ENCODE peak calls at places on chromosomes 6 and 20, in eight cellular contexts. T is heart left ventricle, H is osteoblast, L is heart right ventricle, F is lung, P is K562, M is IMR-90, X is bronchial epithelial cell. I is an unnamed sample.

GRCh38 chr6:20699402-20699801 is 165.1 kb downstream of the CDKAL1 start:
- DNase-seq in X (peak; percentile 83), T (no peak), M (no peak), H (no peak), F (no peak), P (no peak), L (no peak), I (no peak)

GRCh38 chr20:58852559-58853271 is at the start of gene GNAS:
- DNase-seq in X (peak; percentile 27), L (peak; percentile 69), T (peak; percentile 47), M (peak; percentile 60), P (peak; percentile 29), H (peak; percentile 98), F (no peak), I (peak; percentile 47)

GRCh38 chr6:31144970-31145340 is 6.1 kb upstream of the PSORS1C2 start:
- DNase-seq in X (no peak), L (no peak), P (no peak), M (no peak), H (no peak), F (no peak), T (no peak), I (no peak)

GRCh38 chr6:108621117-108621516 is 60.4 kb downstream of the FOXO3 start:
- DNase-seq in L (no peak), F (no peak), X (peak; percentile 75), M (peak; percentile 90), H (peak; percentile 68), P (no peak), T (no peak), I (no peak)

GRCh38 chr6:13769655-13770053 is 44.7 kb downstream of the MCUR1 start:
- DNase-seq in F (no peak), P (no peak), H (peak; percentile 62), M (no peak), T (no peak), X (no peak), L (peak; percentile 15), I (no peak)

GRCh38 chr6:56334937-56335336 is 87.6 kb upstream of the COL21A1 start:
- DNase-seq in H (no peak), L (no peak), M (peak; percentile 89), T (no peak), P (no peak), F (no peak), X (peak; percentile 95), I (no peak)

GRCh38 chr6:35096129-35096852 is 44.8 kb downstream of the TCP11 start:
- DNase-seq in H (peak; percentile 83), L (no peak), M (peak; percentile 81), P (no peak), F (no peak), T (no peak), X (peak; percentile 77), I (no peak)

GRCh38 chr6:55047433-55048044 is 126.8 kb upstream of the HCRTR2 start:
- DNase-seq in T (no peak), X (no peak), P (no peak), H (peak; percentile 26), L (no peak), F (no peak), M (peak; percentile 4), I (no peak)

GRCh38 chr6:119834418-119834817 is 484.9 kb upstream of the MAN1A1 start:
- DNase-seq in X (peak; percentile 86), L (no peak), M (no peak), P (no peak), F (no peak), T (no peak), H (no peak), I (no peak)

GRCh38 chr6:41789937-41790502 is 2.5 kb downstream of the TOMM6 start:
- DNase-seq in M (no peak), L (no peak), F (no peak), P (no peak), H (no peak), X (no peak), T (no peak), I (no peak)

GRCh38 chr6:72534236-72534635 is 87.6 kb upstream of the KCNQ5 start:
- DNase-seq in P (no peak), T (no peak), M (no peak), L (no peak), X (no peak), H (no peak), F (no peak), I (no peak)

GRCh38 chr6:75493400-75494064 is at the start of gene FILIP1:
- DNase-seq in T (peak; percentile 83), H (peak; percentile 37), L (no peak), P (no peak), X (peak; percentile 29), F (peak; percentile 46), M (peak; percentile 56), I (no peak)

GRCh38 chr6:150099546-150099945 is 30.6 kb upstream of the ULBP3 start:
- DNase-seq in F (no peak), X (peak; percentile 42), L (no peak), M (no peak), H (no peak), P (no peak), T (no peak), I (no peak)

GRCh38 chr6:93341900-93342613 is 77.3 kb downstream of the EPHA7 start:
- DNase-seq in L (no peak), X (no peak), H (no peak), M (no peak), F (no peak), P (no peak), T (no peak), I (no peak)

GRCh38 chr6:90162648-90163409 is 133.8 kb downstream of the BACH2 start:
- DNase-seq in F (no peak), X (no peak), T (no peak), P (no peak), L (no peak), H (peak; percentile 48), M (no peak), I (no peak)

GRCh38 chr20:54573838-54574237 is 98.4 kb downstream of the DOK5 start:
- DNase-seq in F (no peak), X (no peak), H (no peak), M (no peak), P (no peak), T (peak; percentile 49), L (peak; percentile 11), I (no peak)

GRCh38 chr20:38997622-38998021 is 35.5 kb downstream of the DHX35 start:
- DNase-seq in L (no peak), T (no peak), H (no peak), F (no peak), P (peak; percentile 62), X (no peak), M (no peak), I (no peak)
- TF ChIP-seq CTCF in L (no peak), T (no peak), H (no peak), F (no peak), P (peak; percentile 66), X (no peak), M (no peak), I (no peak)

DNA sequence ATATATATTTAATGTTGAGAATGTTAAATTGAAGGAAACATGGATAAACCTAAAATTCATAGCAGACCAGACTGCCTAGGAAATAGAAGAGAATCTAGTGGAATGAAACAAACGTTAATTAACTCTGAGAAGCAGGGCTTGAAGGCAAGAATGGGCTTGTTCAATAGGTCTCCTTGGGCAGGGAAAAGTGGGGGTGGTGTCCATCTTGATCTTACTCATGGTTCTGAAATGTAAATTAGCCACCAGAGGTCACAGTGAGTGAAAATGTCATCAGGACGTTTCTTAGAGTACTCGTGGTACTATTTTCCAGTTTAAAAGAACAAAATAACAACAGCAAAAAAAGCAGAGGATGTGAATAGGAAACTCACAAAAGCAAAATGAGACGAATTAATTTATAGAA is 66.8 kb upstream of the BTBD3 start:
- DNase-seq in P (no peak), M (peak; percentile 68), H (no peak), F (no peak), T (no peak), L (no peak), X (peak; percentile 93), I (no peak)
- TF ChIP-seq CTCF in P (no peak), M (no peak), H (no peak), F (no peak), T (no peak), L (no peak), X (no peak), I (no peak)

GRCh38 chr6:148765878-148766808 is 19.3 kb downstream of the UST start:
- DNase-seq in F (no peak), X (no peak), M (no peak), L (no peak), P (no peak), H (no peak), T (no peak), I (no peak)
- TF ChIP-seq CTCF in F (no peak), X (no peak), M (no peak), L (no peak), P (no peak), H (no peak), T (no peak), I (no peak)

GRCh38 chr6:25138024-25138696 is 141.0 kb upstream of the CARMIL1 start:
- DNase-seq in H (peak; percentile 87), X (peak; percentile 64), L (peak; percentile 29), M (peak; percentile 62), F (peak; percentile 52), P (no peak), T (peak; percentile 77), I (no peak)
- TF ChIP-seq CTCF in H (peak; percentile 42), X (no peak), L (peak; percentile 25), M (no peak), F (no peak), P (no peak), T (no peak), I (no peak)

DNA sequence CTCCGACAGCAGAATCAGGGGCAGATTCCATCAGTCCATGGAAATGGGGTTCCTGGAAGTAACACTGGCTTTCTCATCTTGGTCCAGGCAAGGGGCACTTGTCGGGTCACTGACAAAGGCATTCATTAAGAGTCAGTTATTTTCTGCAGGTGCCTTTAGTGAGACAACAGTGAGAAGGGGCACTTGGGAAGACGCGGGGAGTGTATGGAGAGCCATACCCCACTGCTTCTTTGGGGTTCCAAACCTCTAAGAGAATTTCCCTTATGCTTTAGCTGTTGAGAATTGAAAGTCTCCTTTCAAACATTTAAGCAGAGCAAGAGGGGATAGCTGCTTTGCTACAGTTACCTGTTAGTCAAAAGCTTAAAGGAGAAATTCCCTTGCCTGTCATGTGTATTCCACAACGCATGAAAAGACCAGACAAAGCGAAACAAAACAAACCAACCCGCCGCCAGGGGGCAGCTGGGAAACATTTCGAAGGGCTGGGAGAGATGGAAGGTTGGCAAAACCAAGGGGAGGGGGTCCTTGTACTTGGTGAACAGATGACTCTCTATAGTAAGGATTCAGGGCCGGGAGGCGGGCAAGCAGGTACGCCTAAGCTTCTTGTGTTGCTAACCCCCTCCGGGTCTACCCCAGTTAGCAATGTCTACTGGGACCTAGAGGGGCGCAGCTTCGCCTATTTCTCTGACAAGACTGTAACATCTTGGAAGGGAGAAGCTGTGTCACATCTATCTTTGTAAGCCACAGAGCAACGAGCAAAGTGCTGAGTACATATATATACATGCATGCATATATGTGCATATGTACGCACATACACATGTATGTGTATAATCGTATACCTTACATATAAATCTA is 474.9 kb upstream of the AGPAT4 start:
- DNase-seq in T (peak; percentile 10), F (no peak), M (no peak), X (no peak), H (no peak), P (peak; percentile 59), L (peak; percentile 41), I (peak; percentile 62)
- TF ChIP-seq CTCF in T (peak; percentile 49), F (no peak), M (no peak), X (no peak), H (peak; percentile 14), P (peak; percentile 70), L (peak; percentile 36), I (peak; percentile 78)

I was measured in progenitor cell of endocrine pancreas.